ENCODE peak calls at places on chromosome 16, in seven cellular contexts. Z, R, M, O, X, D and C are unnamed samples.

GRCh38 chr16:14559809-14560227 is 70.2 kb downstream of the PARN start:
- DNase-seq in Z (no peak), R (no peak), M (no peak), O (peak), X (no peak), D (peak), C (no peak)

GRCh38 chr16:57600048-57600835 is 28.2 kb upstream of the ADGRG1 start:
- DNase-seq in Z (peak), R (no peak), M (peak), O (peak), X (peak), D (peak), C (peak)

GRCh38 chr16:17225551-17225950 is 245.2 kb downstream of the XYLT1 start:
- DNase-seq in Z (no peak), R (no peak), M (no peak), O (no peak), X (no peak), D (no peak), C (no peak)

GRCh38 chr16:87603684-87604571 is 1.6 kb downstream of the JPH3 start:
- DNase-seq in Z (no peak), R (no peak), M (no peak), O (no peak), X (no peak), D (no peak), C (no peak)

GRCh38 chr16:27495191-27495590 is 54.5 kb downstream of the GTF3C1 start:
- DNase-seq in Z (no peak), R (no peak), M (no peak), O (no peak), X (no peak), D (peak), C (no peak)

GRCh38 chr16:88568710-88569613 is 1.2 kb upstream of the ZC3H18 start:
- DNase-seq in Z (no peak), R (no peak), M (no peak), O (no peak), X (no peak), D (no peak), C (no peak)

GRCh38 chr16:1533443-1533951 is at the start of gene TMEM204:
- DNase-seq in Z (no peak), R (no peak), M (no peak), O (peak), X (peak), D (no peak), C (no peak)

GRCh38 chr16:15043344-15043743 is 12.5 kb downstream of the NTAN1 start:
- DNase-seq in Z (no peak), R (no peak), M (no peak), O (no peak), X (no peak), D (no peak), C (no peak)

GRCh38 chr16:31451681-31452351 is 7.5 kb upstream of the ARMC5 start:
- DNase-seq in Z (no peak), R (no peak), M (no peak), O (peak), X (peak), D (no peak), C (no peak)

GRCh38 chr16:85126731-85127662 is 14.7 kb upstream of the CIBAR2 start:
- DNase-seq in Z (peak), R (no peak), M (peak), O (no peak), X (no peak), D (no peak), C (no peak)

GRCh38 chr16:14378131-14378551 is 251.9 kb downstream of the PARN start:
- DNase-seq in Z (no peak), R (no peak), M (no peak), O (no peak), X (peak), D (no peak), C (no peak)

GRCh38 chr16:22614271-22614947 is 103.7 kb downstream of the NPIPB5 start:
- DNase-seq in Z (no peak), R (no peak), M (no peak), O (no peak), X (no peak), D (no peak), C (no peak)

GRCh38 chr16:24975428-24975889 is 39.7 kb downstream of the ARHGAP17 start:
- DNase-seq in Z (no peak), R (no peak), M (no peak), O (no peak), X (no peak), D (no peak), C (no peak)